ENCODE peak calls at places on chromosomes 6 and 20, in nine cellular contexts. T is BE2C, E is H9, H is WTC11, O is uterus, Y is IMR-90, A is sigmoid colon, G is HL-60, U is cardiac fibroblast. M is an unnamed sample.

GRCh38 chr6:41162687-41163418 is at the start of gene TREM2:
- DNase-seq in T (no peak), E (no peak), H (no peak), O (no peak), Y (no peak), A (no peak), G (peak; percentile 29), U (no peak), M (no peak)

GRCh38 chr6:144989319-144990099 is 704.4 kb downstream of the UTRN start:
- DNase-seq in T (no peak), E (no peak), H (no peak), O (no peak), Y (no peak), A (no peak), G (no peak), U (no peak), M (no peak)

GRCh38 chr6:170446841-170447560 is 106.1 kb downstream of the PSMB1 start:
- DNase-seq in T (no peak), E (no peak), H (no peak), O (no peak), Y (no peak), A (no peak), G (no peak), U (no peak), M (no peak)

GRCh38 chr20:50670126-50670862 is 21.0 kb downstream of the RIPOR3 start:
- DNase-seq in T (no peak), E (no peak), H (no peak), O (no peak), Y (peak; percentile 31), A (no peak), G (no peak), U (no peak), M (no peak)

GRCh38 chr6:132820629-132821381 is 6.4 kb downstream of the RPS12 start:
- DNase-seq in T (peak; percentile 28), E (peak; percentile 35), H (no peak), O (no peak), Y (peak; percentile 52), A (no peak), G (no peak), U (peak; percentile 33), M (no peak)

GRCh38 chr6:169167581-169168301 is 85.9 kb downstream of the THBS2 start:
- DNase-seq in T (peak; percentile 57), E (no peak), H (no peak), O (peak; percentile 52), Y (peak; percentile 99), A (peak; percentile 56), G (no peak), U (peak; percentile 99), M (no peak)

GRCh38 chr6:83958250-83958685 is 75.3 kb upstream of the MRAP2 start:
- DNase-seq in T (peak; percentile 9), E (no peak), H (no peak), O (no peak), Y (peak; percentile 44), A (no peak), G (no peak), U (no peak), M (no peak)

GRCh38 chr20:63680857-63681608 is 15.4 kb upstream of the TNFRSF6B start:
- DNase-seq in T (no peak), E (no peak), H (no peak), O (no peak), Y (no peak), A (no peak), G (no peak), U (no peak), M (no peak)

GRCh38 chr6:62623851-62624532 is 338.0 kb upstream of the KHDRBS2 start:
- DNase-seq in T (no peak), E (no peak), H (no peak), O (no peak), Y (no peak), A (no peak), G (no peak), U (no peak), M (no peak)

GRCh38 chr20:13212750-13213149 is 8.3 kb upstream of the ISM1 start:
- DNase-seq in T (no peak), E (no peak), H (no peak), O (no peak), Y (no peak), A (no peak), G (no peak), U (no peak), M (no peak)

GRCh38 chr20:2249935-2250334 is 45.9 kb upstream of the TGM3 start:
- DNase-seq in T (no peak), E (no peak), H (no peak), O (no peak), Y (no peak), A (no peak), G (no peak), U (no peak), M (no peak)

DNA sequence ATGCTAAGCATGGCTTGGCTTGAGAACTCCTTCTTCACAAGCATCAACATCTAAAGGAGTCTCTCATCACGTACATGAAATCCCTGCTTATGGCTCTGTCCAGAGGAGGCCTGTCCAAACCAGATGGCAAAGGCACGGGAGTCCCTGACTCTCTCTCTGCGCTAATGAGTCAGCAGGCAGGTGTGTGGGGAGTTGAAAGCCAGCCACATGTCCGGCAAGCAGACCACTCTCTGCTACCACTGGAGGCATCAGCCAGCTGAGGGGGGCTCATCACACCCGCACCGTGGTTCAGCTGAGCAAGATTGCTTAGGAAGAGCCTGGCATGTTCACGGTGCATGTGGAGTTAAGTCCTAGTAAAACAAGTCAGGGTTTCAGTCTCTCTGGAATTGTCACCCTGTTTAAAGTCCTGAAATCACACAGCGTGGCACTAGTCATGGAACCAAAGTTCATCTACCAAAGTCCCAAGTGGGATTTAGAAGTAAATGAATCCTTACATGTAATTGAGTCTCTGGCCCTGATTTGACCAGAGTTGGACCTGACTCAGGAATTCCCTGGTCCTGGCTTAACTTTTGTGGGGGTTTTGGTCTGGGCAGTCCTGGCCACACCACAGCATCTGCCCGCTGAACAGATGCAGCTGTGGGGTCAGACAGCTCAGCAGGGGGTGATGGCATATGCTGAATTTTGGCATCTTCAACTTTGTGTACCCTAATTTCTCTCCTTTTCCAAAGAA is 155.2 kb upstream of the RIN2 start:
- DNase-seq in T (no peak), E (no peak), H (no peak), O (no peak), Y (no peak), A (no peak), G (no peak), U (no peak), M (no peak)
- TF ChIP-seq CTCF in T (no peak), E (no peak), H (no peak), O (no peak), Y (no peak), A (no peak), G (no peak), U (no peak), M (no peak)

GRCh38 chr6:165664553-165665383 is 1.7 kb upstream of the PDE10A start:
- DNase-seq in T (no peak), E (no peak), H (no peak), O (no peak), Y (no peak), A (no peak), G (no peak), U (peak; percentile 38), M (no peak)
- TF ChIP-seq CTCF in T (no peak), E (peak; percentile 32), H (no peak), O (no peak), Y (no peak), A (no peak), G (no peak), U (peak; percentile 22), M (no peak)

GRCh38 chr6:72640622-72640930 is 18.7 kb downstream of the KCNQ5 start:
- DNase-seq in T (no peak), E (no peak), H (no peak), O (no peak), Y (no peak), A (no peak), G (no peak), U (no peak), M (no peak)

GRCh38 chr6:72636786-72637185 is 14.9 kb downstream of the KCNQ5 start:
- DNase-seq in T (no peak), E (no peak), H (no peak), O (no peak), Y (no peak), A (no peak), G (no peak), U (no peak), M (no peak)

GRCh38 chr6:72643214-72643613 is 21.4 kb downstream of the KCNQ5 start:
- DNase-seq in T (no peak), E (no peak), H (no peak), O (no peak), Y (no peak), A (no peak), G (no peak), U (no peak), M (no peak)

GRCh38 chr6:72642435-72642834 is 20.6 kb downstream of the KCNQ5 start:
- DNase-seq in T (no peak), E (no peak), H (no peak), O (no peak), Y (no peak), A (no peak), G (no peak), U (no peak), M (no peak)

GRCh38 chr6:72639920-72640621 is 18.2 kb downstream of the KCNQ5 start:
- DNase-seq in T (no peak), E (no peak), H (no peak), O (no peak), Y (no peak), A (no peak), G (no peak), U (no peak), M (no peak)
- TF ChIP-seq CTCF in T (no peak), E (no peak), H (no peak), O (no peak), Y (peak; percentile 19), A (no peak), G (no peak), U (no peak), M (no peak)

DNA sequence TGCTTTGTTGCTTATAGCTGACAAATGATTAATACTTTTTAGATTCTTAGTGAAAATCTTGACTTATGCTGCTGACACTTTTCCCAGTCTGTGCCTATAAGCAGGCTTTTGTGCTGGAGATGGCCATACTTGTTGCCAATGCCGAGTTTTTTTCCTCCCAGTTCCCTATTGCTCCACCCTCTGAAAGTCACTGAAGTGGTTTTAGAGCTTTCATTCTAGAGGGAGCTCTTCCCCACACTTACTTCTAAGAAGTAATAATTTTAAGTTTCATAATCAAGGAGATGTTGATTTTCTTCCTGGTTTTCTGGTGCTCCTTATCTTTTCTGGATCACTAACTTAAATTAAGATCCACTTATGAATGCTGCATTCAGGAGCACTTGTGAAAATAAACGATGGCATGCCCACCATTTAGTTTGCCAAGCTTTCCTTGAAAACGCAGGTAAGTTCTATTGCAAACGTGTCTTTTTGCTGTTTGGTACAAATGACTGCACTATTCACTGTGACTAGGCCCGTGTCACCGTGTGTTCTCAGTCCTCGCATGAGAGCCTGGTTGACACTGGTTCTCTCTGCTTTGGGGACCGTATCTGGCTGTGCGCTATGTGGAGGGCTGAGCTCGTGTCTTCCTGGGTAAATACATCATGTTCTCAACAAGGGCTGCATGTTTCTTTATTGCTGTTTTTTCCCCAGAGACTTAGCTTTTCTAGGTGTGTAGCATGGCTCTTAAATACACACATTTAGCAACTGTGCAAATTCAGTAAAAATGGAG is 50.2 kb downstream of the GFRA4 start:
- DNase-seq in T (no peak), E (no peak), H (no peak), O (no peak), Y (peak; percentile 13), A (no peak), G (peak; percentile 6), U (no peak), M (no peak)
- TF ChIP-seq CTCF in T (no peak), E (no peak), H (no peak), O (no peak), Y (peak; percentile 13), A (no peak), G (no peak), U (no peak), M (no peak)

GRCh38 chr6:19501737-19502245 is 335.4 kb upstream of the ID4 start:
- DNase-seq in T (no peak), E (no peak), H (no peak), O (no peak), Y (no peak), A (no peak), G (no peak), U (no peak), M (no peak)
- TF ChIP-seq CTCF in T (no peak), E (peak; percentile 48), H (no peak), O (no peak), Y (no peak), A (no peak), G (no peak), U (no peak), M (no peak)

M was measured in CD4-positive, alpha-beta T cell.